ENCODE peak calls at places on chromosomes 13 and 19, in nine cellular contexts. L is psoas muscle; V is astrocyte; N is tibial nerve; S is fibroblast of mammary gland; M is CD8-positive, alpha-beta T cell; B is heart left ventricle; C is BJ; D is hepatocyte. P is an unnamed sample.

GRCh38 chr19:7849631-7850428 is 19.8 kb downstream of the EVI5L start:
- DNase-seq in L (no peak), V (no peak), N (no peak), S (no peak), M (no peak), B (no peak), C (no peak), D (no peak), P (no peak)

GRCh38 chr19:2485428-2485827 is 9.5 kb downstream of the GADD45B start:
- DNase-seq in L (no peak), V (no peak), N (no peak), S (no peak), M (no peak), B (no peak), C (no peak), D (no peak), P (no peak)

GRCh38 chr13:38590796-38591507 is 95.9 kb upstream of the FREM2 start:
- DNase-seq in L (no peak), V (no peak), N (no peak), S (no peak), M (no peak), B (no peak), C (no peak), D (no peak), P (no peak)

GRCh38 chr13:36839281-36839680 is 20.3 kb downstream of the RFXAP start:
- DNase-seq in L (no peak), V (no peak), N (no peak), S (no peak), M (no peak), B (no peak), C (no peak), D (no peak), P (peak; percentile 34)

GRCh38 chr19:4517451-4518057 is 732 bp downstream of the PLIN4 start:
- DNase-seq in L (peak; percentile 31), V (no peak), N (no peak), S (no peak), M (no peak), B (peak; percentile 66), C (no peak), D (no peak), P (no peak)

GRCh38 chr19:55333870-55334269 is 5.8 kb upstream of the KMT5C start:
- DNase-seq in L (no peak), V (no peak), N (no peak), S (no peak), M (no peak), B (no peak), C (no peak), D (peak; percentile 89), P (no peak)

GRCh38 chr19:15210323-15210774 is 9.6 kb upstream of the NOTCH3 start:
- DNase-seq in L (peak; percentile 54), V (peak; percentile 35), N (peak; percentile 44), S (peak; percentile 94), M (no peak), B (peak; percentile 77), C (no peak), D (peak; percentile 40), P (no peak)

GRCh38 chr13:27621116-27621365 is 651 bp upstream of the POLR1D start:
- DNase-seq in L (no peak), V (peak; percentile 44), N (no peak), S (no peak), M (no peak), B (no peak), C (no peak), D (no peak), P (no peak)

GRCh38 chr19:17307876-17308377 is 1.4 kb upstream of the DDA1 start:
- DNase-seq in L (no peak), V (no peak), N (no peak), S (no peak), M (no peak), B (no peak), C (no peak), D (peak; percentile 3), P (no peak)

GRCh38 chr19:47186337-47187022 is 44.5 kb downstream of the BBC3 start:
- DNase-seq in L (no peak), V (no peak), N (no peak), S (no peak), M (peak; percentile 82), B (no peak), C (no peak), D (no peak), P (no peak)

GRCh38 chr13:41985788-41986508 is 25.0 kb upstream of the VWA8 start:
- DNase-seq in L (no peak), V (no peak), N (no peak), S (peak; percentile 31), M (no peak), B (no peak), C (peak; percentile 37), D (no peak), P (peak; percentile 31)

GRCh38 chr19:7905859-7906258 is 2.2 kb downstream of the MAP2K7 start:
- DNase-seq in L (no peak), V (no peak), N (no peak), S (no peak), M (no peak), B (no peak), C (no peak), D (no peak), P (no peak)

GRCh38 chr19:676007-676342 is 217 bp upstream of the FSTL3 start:
- DNase-seq in L (no peak), V (no peak), N (no peak), S (no peak), M (no peak), B (no peak), C (no peak), D (no peak), P (no peak)

GRCh38 chr19:674282-675151 is 1.7 kb upstream of the FSTL3 start:
- DNase-seq in L (no peak), V (no peak), N (no peak), S (no peak), M (no peak), B (peak; percentile 82), C (no peak), D (peak; percentile 8), P (no peak)

GRCh38 chr19:664913-665443 is 2.0 kb upstream of the RNF126 start:
- DNase-seq in L (peak; percentile 82), V (peak; percentile 46), N (peak; percentile 83), S (peak; percentile 63), M (peak; percentile 84), B (peak; percentile 90), C (no peak), D (peak; percentile 93), P (peak; percentile 81)

GRCh38 chr19:676343-677105 is at the start of gene FSTL3:
- DNase-seq in L (peak; percentile 58), V (no peak), N (no peak), S (no peak), M (no peak), B (no peak), C (no peak), D (peak; percentile 77), P (no peak)

DNA sequence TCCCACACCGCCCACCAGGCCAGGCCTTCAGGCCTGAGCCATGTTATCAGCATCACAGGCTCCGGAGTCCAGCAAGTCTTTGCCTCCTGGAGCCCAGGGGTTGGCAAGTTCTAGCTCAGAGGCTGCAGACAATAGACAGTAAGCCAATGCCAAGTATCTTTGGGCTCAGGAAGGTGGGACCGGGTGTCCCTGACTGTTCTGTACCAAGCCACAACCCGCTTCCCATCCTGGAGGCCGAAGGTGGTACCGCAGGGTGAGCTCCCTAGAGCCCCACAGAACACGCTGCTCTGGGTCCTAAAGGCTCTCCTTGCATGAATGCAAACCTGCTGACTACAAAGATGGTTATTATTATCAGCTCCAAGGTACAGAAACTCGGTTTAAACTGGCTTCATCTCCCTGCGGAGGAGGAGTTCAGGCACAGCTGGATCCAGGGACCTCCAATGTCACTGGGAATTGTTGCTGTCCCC is 5.5 kb upstream of the FSTL3 start:
- DNase-seq in L (no peak), V (no peak), N (no peak), S (no peak), M (no peak), B (no peak), C (no peak), D (no peak), P (no peak)
- TF ChIP-seq CTCF in L (no peak), V (no peak), N (peak; percentile 22), S (no peak), M (no peak), B (no peak), C (no peak), D (no peak), P (peak; percentile 9)

GRCh38 chr13:80924596-80924995 is 583.7 kb upstream of the SPRY2 start:
- DNase-seq in L (no peak), V (peak; percentile 6), N (no peak), S (peak; percentile 66), M (no peak), B (no peak), C (no peak), D (no peak), P (peak; percentile 80)
- H3K4me3 ChIP-seq in L (no peak overlapping the region), V (no peak overlapping the region), N (no peak overlapping the region), S (no peak overlapping the region), M (no peak overlapping the region), B (no peak overlapping the region), C (no peak overlapping the region), D (no peak overlapping the region), P (no peak overlapping the region)

DNA sequence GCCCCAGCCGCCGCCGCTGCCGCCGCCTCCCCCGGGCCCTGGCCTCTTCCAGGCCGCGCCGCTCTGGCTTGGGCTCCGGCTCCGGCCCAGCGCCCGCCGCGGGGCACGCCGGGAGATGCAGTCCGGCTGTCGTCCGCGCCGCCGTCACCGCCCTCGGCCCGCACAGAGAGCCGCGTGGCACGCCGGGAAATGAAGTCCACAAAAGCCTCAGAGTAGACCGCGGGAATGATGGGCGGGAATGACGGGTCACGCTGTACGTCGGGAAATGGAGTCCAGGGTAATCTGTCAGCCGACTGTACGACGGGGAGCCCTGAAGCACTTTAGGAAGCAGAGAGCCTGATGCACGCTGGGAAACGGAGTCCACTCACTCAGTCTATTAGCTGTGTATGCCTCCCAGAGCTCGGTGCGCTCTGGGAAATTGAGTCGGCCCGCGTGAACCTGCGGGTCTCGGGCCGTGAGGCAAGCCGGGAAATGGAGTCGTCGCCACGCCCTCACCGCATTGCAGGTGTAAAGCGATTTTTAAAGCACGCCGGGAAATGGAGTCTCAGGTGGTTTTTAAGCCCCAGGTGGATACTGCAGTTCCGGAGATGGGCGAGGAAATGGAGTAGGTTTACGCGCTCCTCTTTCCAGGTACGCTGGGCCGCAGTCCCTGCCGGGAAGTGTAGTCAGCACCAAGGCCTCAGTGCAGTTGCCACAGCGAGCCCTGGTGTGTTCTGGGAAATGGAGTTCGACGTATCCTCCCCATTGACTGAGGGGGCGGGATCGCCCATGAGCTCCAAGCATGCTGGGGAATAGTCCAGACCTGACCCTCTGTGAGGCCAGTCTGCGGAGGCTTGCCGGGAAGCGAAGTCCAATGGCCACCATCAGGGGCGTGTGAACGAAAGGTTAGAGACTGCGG is at the start of gene GSK3A:
- DNase-seq in L (peak; percentile 99), V (peak; percentile 99), N (peak; percentile 99), S (peak; percentile 98), M (peak; percentile 92), B (peak; percentile 98), C (peak; percentile 98), D (peak; percentile 99), P (peak; percentile 100)
- TF ChIP-seq CTCF in L (no peak), V (no peak), N (peak; percentile 23), S (no peak), M (no peak), B (no peak), C (no peak), D (no peak), P (no peak)

DNA sequence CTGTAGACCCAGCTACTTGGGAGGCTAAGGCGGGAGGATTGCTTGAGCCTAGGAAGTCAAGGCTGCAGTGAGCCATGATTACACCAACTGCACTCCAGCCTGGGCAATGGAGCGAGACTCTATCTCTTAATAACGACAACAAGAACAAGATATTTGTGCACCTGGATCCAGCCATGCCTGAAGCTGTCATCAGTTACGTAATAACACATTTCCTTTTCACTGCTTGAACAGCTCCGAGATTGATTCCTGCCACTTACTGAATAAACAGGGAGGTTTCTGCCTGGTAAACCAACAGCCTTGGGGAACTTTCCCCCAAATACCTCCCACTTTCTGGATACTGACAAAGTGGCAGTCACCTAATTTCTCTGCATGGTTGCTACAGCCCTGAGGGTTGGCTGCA is 5.4 kb downstream of the KANK2 start:
- DNase-seq in L (no peak), V (no peak), N (no peak), S (no peak), M (no peak), B (no peak), C (no peak), D (no peak), P (no peak)
- H3K4me3 ChIP-seq in L (no peak overlapping the region), V (no peak overlapping the region), N (no peak overlapping the region), S (no peak overlapping the region), M (no peak overlapping the region), B (no peak overlapping the region), C (no peak overlapping the region), D (no peak overlapping the region), P (no peak overlapping the region)